ENCODE peak calls at places on chromosomes 16 and 17, in ten cellular contexts. T is natural killer cell, O is thoracic aorta, Y is AG04450, L is B cell, F is uterus, R is fibroblast of lung, V is Calu3, U is HepG2, N is HCT116. D is an unnamed sample.

GRCh38 chr17:28726396-28726911 is 421 bp upstream of the TLCD1 start:
- DNase-seq in R (peak; percentile 58), N (peak; percentile 53), U (peak; percentile 48), Y (no peak), L (peak; percentile 71), T (peak; percentile 42), V (peak; percentile 69), F (no peak), O (no peak), D (no peak)

GRCh38 chr16:11016524-11016988 is 72.2 kb downstream of the CLEC16A start:
- DNase-seq in Y (no peak), O (no peak), V (no peak), L (no peak), R (no peak), U (peak; percentile 91), T (no peak), F (no peak), N (no peak), D (no peak)

GRCh38 chr16:813204-813915 is 12.8 kb upstream of the GNG13 start:
- DNase-seq in R (no peak), N (no peak), U (peak; percentile 12), O (no peak), T (no peak), F (no peak), L (no peak), V (peak; percentile 76), Y (no peak), D (no peak)

GRCh38 chr16:65657051-65657450 is 535.2 kb upstream of the CDH11 start:
- DNase-seq in L (no peak), U (no peak), V (no peak), T (no peak), R (peak; percentile 16), O (no peak), Y (no peak), F (no peak), N (no peak), D (no peak)

GRCh38 chr16:49596699-49597291 is 223.2 kb downstream of the C16orf78 start:
- DNase-seq in L (no peak), Y (no peak), R (no peak), O (no peak), N (no peak), T (no peak), V (no peak), U (no peak), F (peak; percentile 13), D (no peak)

GRCh38 chr17:81040791-81041337 is 5.9 kb downstream of the BAIAP2 start:
- DNase-seq in N (no peak), O (no peak), V (peak; percentile 53), U (peak; percentile 37), T (no peak), F (no peak), R (peak; percentile 49), Y (no peak), L (no peak), D (no peak)

GRCh38 chr17:77329741-77330531 is 189.2 kb downstream of the SEC14L1 start:
- DNase-seq in L (no peak), O (no peak), R (no peak), V (no peak), N (no peak), F (no peak), U (no peak), T (no peak), Y (no peak), D (no peak)

GRCh38 chr17:56596741-56597494 is 3.4 kb downstream of the NOG start:
- DNase-seq in O (no peak), V (no peak), T (no peak), U (no peak), L (no peak), N (no peak), F (no peak), R (no peak), Y (no peak), D (no peak)

GRCh38 chr17:15274017-15274416 is 8.9 kb upstream of the PMP22 start:
- DNase-seq in R (peak; percentile 38), Y (no peak), N (no peak), U (no peak), T (no peak), V (no peak), L (no peak), F (no peak), O (no peak), D (no peak)

GRCh38 chr17:82231562-82232321 is 2.9 kb downstream of the SLC16A3 start:
- DNase-seq in T (peak; percentile 41), N (no peak), Y (no peak), O (no peak), F (peak; percentile 82), R (peak; percentile 50), V (peak; percentile 71), U (peak; percentile 94), L (no peak), D (peak; percentile 84)

GRCh38 chr16:54936979-54937672 is 6.5 kb downstream of the IRX5 start:
- DNase-seq in L (no peak), U (no peak), Y (no peak), T (no peak), V (no peak), R (peak; percentile 66), N (no peak), O (no peak), F (no peak), D (no peak)

GRCh38 chr16:5350118-5350517 is 252.5 kb upstream of the EEF2KMT start:
- DNase-seq in O (no peak), U (no peak), R (peak; percentile 3), Y (no peak), N (no peak), F (no peak), T (no peak), L (no peak), V (no peak), D (no peak)
- TF ChIP-seq CTCF in O (no peak), U (no peak), R (no peak), Y (no peak), N (no peak), F (no peak), T (no peak), L (no peak), V (no peak), D (no peak)

GRCh38 chr16:50674831-50675230 is 6.3 kb downstream of the SNX20 start:
- DNase-seq in U (no peak), V (no peak), F (no peak), Y (no peak), O (no peak), N (no peak), R (no peak), L (no peak), T (no peak), D (no peak)

GRCh38 chr16:50675686-50676610 is 5.2 kb downstream of the SNX20 start:
- DNase-seq in R (no peak), T (no peak), Y (no peak), V (peak; percentile 31), U (no peak), O (no peak), F (no peak), L (no peak), N (no peak), D (no peak)

GRCh38 chr16:50679266-50679665 is 1.8 kb downstream of the SNX20 start:
- DNase-seq in N (no peak), F (no peak), L (no peak), R (no peak), U (no peak), O (no peak), Y (no peak), V (no peak), T (no peak), D (no peak)

GRCh38 chr16:50677351-50677750 is 3.8 kb downstream of the SNX20 start:
- DNase-seq in V (no peak), L (no peak), Y (no peak), T (no peak), U (no peak), F (no peak), N (no peak), O (no peak), R (no peak), D (no peak)

DNA sequence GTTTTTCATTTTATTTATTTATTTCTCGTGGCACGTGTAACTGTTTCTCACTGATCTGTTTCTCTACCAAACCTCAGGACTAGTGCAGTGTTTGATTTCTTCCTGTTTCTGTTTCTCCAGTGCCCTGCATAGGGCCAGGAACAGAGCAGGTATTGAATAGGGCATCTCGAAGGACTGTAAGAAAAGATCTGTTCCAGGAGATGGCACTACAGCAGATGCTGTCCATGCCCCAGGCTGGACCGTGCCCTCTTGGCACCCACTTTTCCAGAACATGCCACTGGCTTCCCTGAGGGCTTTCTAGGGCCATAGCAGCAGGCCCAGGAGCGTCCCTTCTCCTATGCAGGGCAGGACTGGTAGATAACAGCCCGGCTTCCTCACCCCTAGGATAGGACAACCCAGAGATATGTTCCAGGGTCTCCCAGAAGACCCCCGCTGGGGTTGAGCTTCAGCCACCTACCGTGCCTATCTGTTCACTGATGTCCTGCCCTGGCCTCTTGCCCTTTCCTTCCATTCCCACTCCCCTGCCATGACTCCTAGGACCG is 4.4 kb downstream of the SNX20 start:
- DNase-seq in F (no peak), R (no peak), T (no peak), L (no peak), V (no peak), N (no peak), Y (no peak), U (no peak), O (no peak), D (no peak)
- TF ChIP-seq CTCF in F (no peak), R (no peak), T (no peak), L (no peak), V (no peak), N (no peak), Y (no peak), U (peak; percentile 5), O (no peak), D (no peak)

GRCh38 chr17:32628645-32629044 is 141.9 kb downstream of the CDK5R1 start:
- DNase-seq in U (no peak), V (no peak), L (no peak), O (no peak), Y (no peak), N (no peak), F (no peak), T (no peak), R (no peak), D (no peak)

GRCh38 chr17:32625971-32626370 is 139.2 kb downstream of the CDK5R1 start:
- DNase-seq in Y (no peak), U (no peak), V (no peak), N (no peak), F (no peak), T (no peak), R (no peak), O (no peak), L (no peak), D (no peak)

GRCh38 chr17:32629563-32630190 is 142.9 kb downstream of the CDK5R1 start:
- DNase-seq in U (no peak), F (no peak), V (no peak), L (no peak), O (no peak), T (no peak), N (no peak), Y (no peak), R (no peak), D (no peak)

GRCh38 chr17:32626371-32626770 is 139.6 kb downstream of the CDK5R1 start:
- DNase-seq in Y (no peak), F (no peak), O (no peak), R (no peak), T (no peak), V (no peak), L (no peak), U (no peak), N (no peak), D (no peak)

GRCh38 chr17:32627233-32628008 is 140.6 kb downstream of the CDK5R1 start:
- DNase-seq in U (no peak), T (no peak), F (no peak), L (no peak), Y (no peak), N (no peak), O (no peak), R (peak; percentile 61), V (no peak), D (no peak)
- TF ChIP-seq CTCF in U (no peak), T (no peak), F (no peak), L (no peak), Y (no peak), N (no peak), O (no peak), R (no peak), V (no peak), D (no peak)

GRCh38 chr16:89944773-89945172 is 3.8 kb upstream of the DEF8 start:
- DNase-seq in U (no peak), T (no peak), R (no peak), L (no peak), N (no peak), O (no peak), Y (no peak), F (no peak), V (no peak), D (no peak)
- TF ChIP-seq CTCF in U (no peak), T (no peak), R (no peak), L (no peak), N (no peak), O (no peak), Y (no peak), F (no peak), V (no peak), D (no peak)